ENCODE peak calls at places on chromosomes 1 and 21, in five cellular contexts. X, V, N, H and R are unnamed samples.

GRCh38 chr1:26787381-26787705 is 407 bp upstream of the PIGV start:
- DNase-seq in H (peak), X (no peak), V (peak), N (no peak), R (peak)

GRCh38 chr1:113684153-113684541 is 75.1 kb downstream of the PHTF1 start:
- DNase-seq in X (peak), V (peak), H (no peak), N (peak), R (no peak)

GRCh38 chr1:202374077-202374476 is 25.6 kb downstream of the PPP1R12B start:
- DNase-seq in N (no peak), H (no peak), V (peak), X (no peak), R (no peak)

GRCh38 chr1:202017385-202018225 is 7.2 kb downstream of the ELF3 start:
- DNase-seq in H (no peak), V (no peak), X (no peak), N (peak), R (peak)

GRCh38 chr1:248853668-248854375 is 5.1 kb downstream of the ZNF692 start:
- DNase-seq in H (no peak), N (no peak), X (no peak), V (no peak), R (no peak)

GRCh38 chr1:6108937-6109636 is 63.4 kb downstream of the KCNAB2 start:
- DNase-seq in X (peak), N (no peak), V (peak), H (peak), R (peak)

GRCh38 chr1:38451541-38451993 is 405.0 kb upstream of the POU3F1 start:
- DNase-seq in V (peak), X (no peak), N (peak), H (no peak), R (no peak)

GRCh38 chr1:200901796-200902444 is 7.2 kb downstream of the INAVA start:
- DNase-seq in H (peak), N (no peak), X (no peak), V (no peak), R (peak)

GRCh38 chr21:17554619-17555472 is 42.0 kb downstream of the CXADR start:
- DNase-seq in N (no peak), X (peak), H (no peak), V (peak), R (no peak)

GRCh38 chr1:205477759-205478247 is 22.0 kb upstream of the BLACAT1 start:
- DNase-seq in X (peak), H (peak), V (peak), N (peak), R (no peak)

GRCh38 chr1:26066857-26067256 is 573 bp downstream of the TRIM63 start:
- DNase-seq in V (no peak), X (no peak), H (no peak), N (peak), R (no peak)

GRCh38 chr1:31790641-31791091 is 25.2 kb downstream of the SPOCD1 start:
- DNase-seq in N (no peak), V (no peak), X (no peak), H (no peak), R (no peak)

GRCh38 chr1:219837274-219837993 is 90.9 kb downstream of the SLC30A10 start:
- DNase-seq in N (peak), X (peak), H (peak), V (peak), R (peak)

GRCh38 chr1:193185861-193186714 is at the start of gene B3GALT2:
- DNase-seq in V (peak), H (peak), X (peak), N (peak), R (no peak)

GRCh38 chr1:27968692-27969091 is 8.9 kb downstream of the XKR8 start:
- DNase-seq in X (peak), H (peak), V (peak), N (no peak), R (peak)

GRCh38 chr1:10431065-10431730 is 965 bp downstream of the CENPS start:
- DNase-seq in V (peak), X (no peak), N (peak), H (peak), R (peak)

GRCh38 chr1:244239261-244239770 is 188.2 kb downstream of the ZBTB18 start:
- DNase-seq in H (peak), V (no peak), N (no peak), X (peak), R (no peak)

GRCh38 chr1:23913212-23913880 is at the start of gene CNR2:
- DNase-seq in V (no peak), X (no peak), H (no peak), N (no peak), R (no peak)

GRCh38 chr1:117473063-117473462 is 105.8 kb downstream of the MAN1A2 start:
- DNase-seq in H (no peak), X (no peak), V (no peak), N (no peak), R (no peak)

GRCh38 chr1:186212574-186213224 is 162.4 kb downstream of the TPR start:
- DNase-seq in V (peak), H (peak), X (peak), N (peak), R (peak)

GRCh38 chr1:222195857-222196256 is 352.0 kb downstream of the HHIPL2 start:
- DNase-seq in V (no peak), X (no peak), H (no peak), N (no peak), R (no peak)

GRCh38 chr1:25815208-25816111 is 4.3 kb upstream of the MTFR1L start:
- DNase-seq in V (no peak), X (no peak), N (no peak), H (no peak), R (no peak)

GRCh38 chr1:152960452-152961044 is 9.9 kb upstream of the SPRR4 start:
- DNase-seq in V (no peak), N (no peak), X (no peak), H (peak), R (no peak)

GRCh38 chr1:3981261-3981660 is 81.2 kb upstream of the C1orf174 start:
- DNase-seq in X (no peak), V (no peak), N (no peak), H (no peak), R (no peak)

GRCh38 chr1:94863919-94864318 is 43.8 kb downstream of the SLC44A3 start:
- DNase-seq in V (peak), X (peak), H (peak), N (peak), R (peak)

GRCh38 chr1:228500143-228500736 is 13.1 kb downstream of the RNF187 start:
- DNase-seq in X (no peak), H (no peak), N (no peak), V (peak), R (no peak)

GRCh38 chr1:40668769-40669525 is 3.5 kb upstream of the RIMS3 start:
- DNase-seq in H (peak), V (peak), X (peak), N (peak), R (peak)

GRCh38 chr1:172425339-172425738 is 4.9 kb downstream of the C1orf105 start:
- DNase-seq in N (no peak), H (no peak), X (no peak), V (no peak), R (no peak)

GRCh38 chr1:53321366-53321765 is 6.5 kb downstream of the LRP8 start:
- DNase-seq in H (no peak), N (no peak), V (no peak), X (no peak), R (peak)

DNA sequence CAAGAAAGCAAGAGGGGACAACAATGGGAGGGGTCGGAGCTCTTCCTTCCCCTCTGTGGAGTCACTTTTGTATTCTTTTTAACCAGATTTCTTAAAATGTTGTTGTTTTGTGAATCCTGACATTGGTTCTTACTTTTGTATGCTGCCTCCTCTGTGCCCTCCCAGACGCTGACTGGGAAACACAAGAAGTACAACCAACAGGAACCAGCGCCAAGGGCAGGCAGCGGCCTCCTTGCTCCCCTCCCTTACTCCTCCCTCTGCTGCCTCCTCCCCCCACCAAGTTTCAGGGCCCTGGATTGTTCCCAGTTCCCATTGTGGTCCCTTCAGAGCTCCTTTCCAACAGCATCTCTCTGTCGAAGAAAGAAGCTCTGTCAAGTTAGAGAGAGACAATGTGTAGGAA is 111.1 kb downstream of the BRINP2 start:
- DNase-seq in X (no peak), H (no peak), V (no peak), N (no peak), R (no peak)
- H3K4me2 ChIP-seq in X (no peak), H (no peak), V (no peak), N (no peak), R (no peak)

GRCh38 chr1:231059566-231060193 is 19.6 kb upstream of the FAM89A start:
- DNase-seq in X (peak), N (no peak), H (no peak), V (peak), R (no peak)

GRCh38 chr1:231065510-231066241 is 25.6 kb upstream of the FAM89A start:
- DNase-seq in N (no peak), V (no peak), H (no peak), X (no peak), R (no peak)

GRCh38 chr1:231068772-231069171 is 28.7 kb upstream of the FAM89A start:
- DNase-seq in N (no peak), V (no peak), H (no peak), X (no peak), R (no peak)

GRCh38 chr1:231062500-231063270 is 22.6 kb upstream of the FAM89A start:
- DNase-seq in H (no peak), V (no peak), N (no peak), X (peak), R (peak)

DNA sequence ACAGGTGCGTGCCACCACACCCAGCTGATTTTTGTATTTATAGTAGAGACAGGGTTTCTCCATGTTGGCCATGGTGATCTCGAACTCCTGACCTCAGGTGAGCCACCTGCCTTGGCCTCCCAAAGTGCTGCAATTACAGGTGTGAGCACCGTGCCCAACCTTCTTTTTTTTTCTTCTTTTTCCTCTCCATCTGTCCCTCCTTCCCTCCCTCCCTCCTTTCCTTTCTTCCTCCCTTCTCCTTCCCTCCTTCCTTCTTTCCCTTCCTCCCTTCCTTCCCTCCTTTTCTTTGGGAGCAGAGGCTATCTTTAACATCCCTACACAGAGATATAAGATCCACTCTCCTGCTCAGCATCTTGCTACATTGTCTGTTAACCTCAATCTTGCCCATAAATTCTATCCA is 24.4 kb upstream of the FAM89A start:
- DNase-seq in V (no peak), X (no peak), H (no peak), N (no peak), R (no peak)
- H3K4me2 ChIP-seq in V (no peak), X (no peak), H (no peak), N (no peak), R (no peak)

DNA sequence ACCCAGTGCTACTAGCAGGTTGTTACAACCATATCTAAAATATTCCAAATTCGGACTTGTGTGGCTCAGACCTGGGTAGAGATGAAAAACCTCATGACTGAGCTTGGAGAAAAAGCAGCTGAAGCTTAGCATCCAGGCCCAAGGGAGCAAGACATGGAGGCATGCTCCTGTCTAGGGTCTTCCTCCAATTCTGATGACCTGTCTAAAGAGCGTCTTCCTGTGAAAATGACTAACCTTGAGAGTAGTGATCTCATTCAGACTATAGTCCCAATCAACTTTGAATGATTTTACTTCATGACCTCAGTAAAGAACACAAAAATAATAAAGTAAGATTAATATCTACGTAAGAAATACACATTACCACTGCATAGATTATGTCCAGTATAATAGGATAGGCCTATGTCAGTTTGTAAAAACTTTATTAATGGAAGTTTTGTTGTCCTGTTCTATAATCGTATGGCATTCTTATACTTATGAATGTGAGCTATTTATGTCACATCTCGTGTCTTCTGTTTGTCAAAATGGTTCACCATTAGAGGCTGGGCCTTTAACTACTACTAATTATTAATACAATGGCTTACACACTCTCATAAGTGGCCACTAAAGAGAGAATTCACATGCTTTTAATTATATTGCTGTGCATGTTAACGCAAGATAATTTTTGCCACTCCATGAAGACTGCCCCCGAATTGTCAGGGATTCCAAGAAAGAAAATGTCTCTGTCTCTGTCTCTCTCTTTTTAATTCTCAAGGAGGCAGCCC is 201.3 kb downstream of the NCAM2 start:
- DNase-seq in N (no peak), X (no peak), H (no peak), V (peak), R (no peak)
- H3K4me2 ChIP-seq in N (no peak), X (no peak), H (no peak), V (peak), R (no peak)

DNA sequence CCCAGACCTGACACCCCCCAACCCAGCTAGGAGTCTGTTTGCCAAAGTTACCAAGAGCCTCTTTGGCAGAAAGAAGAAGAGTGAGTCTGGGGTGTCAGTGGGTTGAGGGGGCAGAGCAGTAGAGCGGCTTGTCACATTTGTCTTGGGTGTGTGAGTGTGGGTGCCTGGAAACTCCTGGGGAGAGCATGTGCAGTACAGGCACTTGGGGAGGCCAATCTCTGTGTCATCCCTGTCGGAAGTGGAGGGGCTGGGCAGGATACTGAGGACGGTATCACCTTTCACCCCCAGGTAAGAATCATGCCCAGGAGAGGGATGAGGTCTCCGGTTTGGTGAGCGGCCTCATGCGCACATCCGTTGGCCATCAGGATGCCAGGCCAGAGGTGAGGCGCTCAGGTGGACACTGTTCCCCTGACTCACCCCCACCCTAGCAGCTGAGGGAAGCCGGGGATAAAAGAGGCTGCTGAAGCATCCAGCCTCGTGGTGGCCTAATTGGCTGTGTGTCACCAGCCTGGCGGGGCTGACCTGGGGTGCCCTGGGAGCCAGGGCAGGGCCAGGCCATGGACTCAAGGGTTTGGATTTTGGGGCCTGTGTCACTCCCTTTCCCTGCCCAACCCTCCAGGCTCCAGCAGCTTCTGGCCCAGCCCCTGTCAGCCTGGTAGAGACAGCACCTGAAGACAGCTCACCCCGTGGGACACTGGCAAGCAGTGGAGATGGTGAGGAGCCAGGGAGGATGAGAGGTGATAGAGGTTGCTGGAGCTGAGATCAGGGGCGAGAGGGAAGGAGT is 3.3 kb downstream of the PLK3 start:
- DNase-seq in V (peak), H (no peak), N (no peak), X (no peak), R (peak)
- H3K4me2 ChIP-seq in V (peak), H (peak), N (no peak), X (peak), R (no peak)